ENCODE peak calls at places on chromosomes 11 and 22, in eight cellular contexts. R is adrenal gland, U is gastrocnemius medialis, V is uterus, X is spleen, I is transverse colon, P is A549, T is HCT116. D is an unnamed sample.

GRCh38 chr22:20128902-20129746 is 2.5 kb upstream of the ZDHHC8 start:
- DNase-seq in R (peak; percentile 75), U (peak; percentile 45), V (no peak), X (no peak), I (peak; percentile 38), P (no peak), T (no peak), D (no peak)

GRCh38 chr11:127247261-127247660 is 246.7 kb upstream of the KIRREL3 start:
- DNase-seq in R (no peak), U (no peak), V (no peak), X (no peak), I (no peak), P (no peak), T (no peak), D (no peak)

GRCh38 chr11:67022961-67023956 is at the start of gene SYT12:
- DNase-seq in R (no peak), U (no peak), V (no peak), X (no peak), I (no peak), P (peak; percentile 35), T (no peak), D (no peak)

GRCh38 chr11:30753994-30754393 is 167.8 kb upstream of the MPPED2 start:
- DNase-seq in R (no peak), U (no peak), V (no peak), X (no peak), I (no peak), P (no peak), T (no peak), D (no peak)

GRCh38 chr11:57290288-57290687 is 34.5 kb downstream of the TNKS1BP1 start:
- DNase-seq in R (no peak), U (no peak), V (no peak), X (no peak), I (no peak), P (no peak), T (no peak), D (no peak)

GRCh38 chr11:74185695-74186094 is 14.6 kb downstream of the PPME1 start:
- DNase-seq in R (no peak), U (no peak), V (no peak), X (no peak), I (no peak), P (no peak), T (no peak), D (no peak)

GRCh38 chr22:37309221-37310074 is 27.1 kb downstream of the CYTH4 start:
- DNase-seq in R (no peak), U (peak; percentile 22), V (no peak), X (peak; percentile 88), I (peak; percentile 45), P (no peak), T (no peak), D (no peak)

GRCh38 chr11:3675971-3676370 is 4.8 kb upstream of the CHRNA10 start:
- DNase-seq in R (no peak), U (no peak), V (no peak), X (no peak), I (no peak), P (no peak), T (no peak), D (no peak)

GRCh38 chr22:23248583-23248982 is 68.3 kb downstream of the BCR start:
- DNase-seq in R (no peak), U (no peak), V (no peak), X (no peak), I (no peak), P (no peak), T (no peak), D (no peak)

GRCh38 chr22:17281026-17281809 is 62.0 kb upstream of the ADA2 start:
- DNase-seq in R (no peak), U (no peak), V (no peak), X (peak; percentile 54), I (no peak), P (no peak), T (no peak), D (no peak)

GRCh38 chr11:12377824-12378593 is 638 bp downstream of the PARVA start:
- DNase-seq in R (peak; percentile 86), U (peak; percentile 43), V (peak; percentile 73), X (no peak), I (peak; percentile 86), P (peak; percentile 50), T (peak; percentile 75), D (no peak)

GRCh38 chr11:46162700-46163099 is 41.4 kb upstream of the PHF21A start:
- DNase-seq in R (no peak), U (no peak), V (no peak), X (no peak), I (no peak), P (no peak), T (no peak), D (no peak)

GRCh38 chr11:73570415-73571114 is 27.3 kb downstream of the FAM168A start:
- DNase-seq in R (peak; percentile 30), U (no peak), V (no peak), X (no peak), I (no peak), P (no peak), T (peak; percentile 8), D (no peak)

GRCh38 chr11:76321820-76322524 is 59.0 kb downstream of the THAP12 start:
- DNase-seq in R (no peak), U (no peak), V (no peak), X (peak; percentile 65), I (peak; percentile 42), P (no peak), T (no peak), D (no peak)

GRCh38 chr11:62921573-62922188 is 518 bp upstream of the CHRM1 start:
- DNase-seq in R (no peak), U (no peak), V (no peak), X (peak; percentile 59), I (peak; percentile 35), P (no peak), T (no peak), D (no peak)

GRCh38 chr11:68373189-68373809 is 60.9 kb downstream of the LRP5 start:
- DNase-seq in R (no peak), U (no peak), V (peak; percentile 66), X (no peak), I (no peak), P (no peak), T (no peak), D (no peak)

GRCh38 chr11:63845911-63846310 is 7.0 kb downstream of the MARK2 start:
- DNase-seq in R (no peak), U (no peak), V (no peak), X (no peak), I (no peak), P (no peak), T (no peak), D (no peak)

GRCh38 chr22:36197601-36198146 is 3.9 kb downstream of the APOL4 start:
- DNase-seq in R (no peak), U (no peak), V (no peak), X (no peak), I (no peak), P (no peak), T (no peak), D (no peak)

GRCh38 chr11:13962562-13963168 is at the start of gene SPON1:
- DNase-seq in R (peak; percentile 49), U (no peak), V (peak; percentile 42), X (peak; percentile 79), I (peak; percentile 50), P (no peak), T (no peak), D (no peak)

GRCh38 chr22:24550028-24550901 is 4.7 kb downstream of the GUCD1 start:
- DNase-seq in R (no peak), U (peak; percentile 55), V (no peak), X (no peak), I (peak; percentile 69), P (no peak), T (no peak), D (no peak)

GRCh38 chr11:14386895-14387480 is 28.0 kb upstream of the RRAS2 start:
- DNase-seq in R (no peak), U (no peak), V (no peak), X (no peak), I (no peak), P (no peak), T (no peak), D (no peak)

GRCh38 chr11:47099213-47099917 is 77.3 kb downstream of the ARFGAP2 start:
- DNase-seq in R (no peak), U (no peak), V (no peak), X (no peak), I (no peak), P (no peak), T (no peak), D (no peak)

DNA sequence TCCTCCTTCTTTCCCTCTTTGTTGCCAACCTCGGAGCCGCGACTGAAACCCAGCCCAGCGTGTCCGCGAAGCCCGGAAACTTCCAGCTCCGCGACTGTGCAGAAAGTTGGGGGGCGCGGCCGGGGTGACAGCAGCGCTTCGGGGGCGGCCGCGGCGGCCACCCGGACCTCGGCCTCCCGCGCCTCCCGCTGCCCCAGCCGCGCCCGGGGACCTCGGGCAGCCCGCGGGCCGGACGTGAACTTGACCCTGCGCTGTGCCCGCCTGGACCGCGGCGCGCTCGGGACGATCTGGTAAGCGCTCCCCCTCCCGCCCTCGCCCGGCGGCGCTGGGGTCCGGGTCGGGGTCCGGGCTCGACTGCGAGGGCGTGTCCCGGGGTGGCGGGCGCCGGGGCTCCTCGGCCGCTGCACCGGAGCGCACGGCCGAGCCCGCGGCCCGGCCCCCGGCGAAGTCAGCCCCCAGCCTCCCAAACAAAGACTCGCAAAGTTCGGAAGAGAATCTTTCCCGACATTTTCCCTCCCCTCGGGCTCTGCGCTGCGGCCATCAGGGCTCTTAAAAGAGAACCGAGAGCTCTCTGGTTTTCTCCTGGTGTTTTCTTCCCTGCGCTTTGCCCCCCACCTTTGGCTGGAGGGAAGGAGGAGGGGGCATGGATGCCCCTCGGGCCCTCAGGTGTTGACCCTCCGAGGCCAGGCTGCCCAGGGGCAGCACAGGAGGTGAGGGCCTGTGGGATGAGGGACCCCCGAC is 67.9 kb upstream of the WNT7B start:
- DNase-seq in R (peak; percentile 45), U (no peak), V (peak; percentile 43), X (peak; percentile 90), I (peak; percentile 51), P (no peak), T (no peak), D (no peak)
- TF ChIP-seq POLR2A in R (peak; percentile 44), U (peak; percentile 47), V (peak; percentile 4), X (no peak), I (no peak), P (no peak), T (no peak), D (no peak)

GRCh38 chr22:27105142-27106025 is 448.0 kb downstream of the MIAT start:
- DNase-seq in R (peak; percentile 79), U (peak; percentile 79), V (peak; percentile 88), X (no peak), I (peak; percentile 46), P (no peak), T (no peak), D (no peak)
- H3K4me1 ChIP-seq in R (peaks cover 13% of the 10 kb centered on the region), U (no peaks in the 10 kb centered on the region), V (peaks cover 16% of the 10 kb centered on the region), X (no peaks in the 10 kb centered on the region), I (peaks cover 6% of the 10 kb centered on the region), P (peaks cover 42% of the 10 kb centered on the region), T (peaks cover 21% of the 10 kb centered on the region), D (peaks cover 46% of the 10 kb centered on the region)

GRCh38 chr11:60783141-60783484 is 2.0 kb upstream of the MS4A10 start:
- DNase-seq in R (no peak), U (no peak), V (no peak), X (peak; percentile 35), I (no peak), P (no peak), T (no peak), D (no peak)
- TF ChIP-seq POLR2A in R (no peak), U (no peak), V (no peak), X (no peak), I (no peak), P (no peak), T (no peak), D (no peak)

DNA sequence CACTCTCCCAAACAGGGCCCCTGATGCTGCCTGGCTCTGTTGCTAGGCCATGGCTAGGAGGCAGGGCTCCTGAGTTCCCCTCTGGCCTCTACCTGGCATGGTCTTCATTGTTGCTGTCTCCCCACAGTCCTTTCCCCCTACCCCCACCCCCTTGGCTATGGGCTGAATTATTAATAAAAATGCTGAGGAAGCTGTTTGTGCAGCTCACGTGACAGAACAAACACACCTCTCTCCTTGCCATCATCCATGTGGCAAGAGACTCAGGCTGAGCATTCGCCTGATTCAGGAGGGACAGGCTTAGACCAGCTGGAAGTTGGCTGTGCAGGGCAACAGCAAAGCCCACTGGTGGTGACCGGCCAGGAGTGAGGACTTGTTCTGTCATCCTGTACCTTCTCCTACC is 4.2 kb upstream of the SYT7 start:
- DNase-seq in R (no peak), U (no peak), V (no peak), X (no peak), I (no peak), P (no peak), T (no peak), D (no peak)
- H3K4me1 ChIP-seq in R (peaks cover 5% of the 10 kb centered on the region), U (peaks cover 14% of the 10 kb centered on the region), V (no peaks in the 10 kb centered on the region), X (peaks cover 35% of the 10 kb centered on the region), I (peaks cover 24% of the 10 kb centered on the region), P (peaks cover 7% of the 10 kb centered on the region), T (peaks cover 57% of the 10 kb centered on the region), D (peaks cover 35% of the 10 kb centered on the region)

D was measured in esophagus squamous epithelium.